ENCODE peak calls at places on chromosome 22, in eight cellular contexts. One of them, this sample, is unnamed.

GRCh38 chr22:31917227-31917921 is 27.0 kb upstream of the YWHAH start:
- DNase-seq in H54: no peak
- DNase-seq in foreskin fibroblast: no peak
- DNase-seq in EL: no peak
- DNase-seq in activated gamma-delta T cell treated with Interleukin-2 at 50 U/mL for 16 hours: no peak
- DNase-seq in globus pallidus: peak
- DNase-seq in GOT3: no peak
- DNase-seq in activated CD4-positive, alpha-beta T cell treated with anti-CD3 and anti-CD28 coated beads, Interleukin-2, amount 50 U/mL, for 48 hours: peak
- DNase-seq in this sample: no peak

GRCh38 chr22:22478450-22478849 is 30.1 kb downstream of the ZNF280B start:
- DNase-seq in H54: no peak
- DNase-seq in foreskin fibroblast: no peak
- DNase-seq in EL: no peak
- DNase-seq in activated gamma-delta T cell treated with Interleukin-2 at 50 U/mL for 16 hours: no peak
- DNase-seq in globus pallidus: no peak
- DNase-seq in GOT3: no peak
- DNase-seq in activated CD4-positive, alpha-beta T cell treated with anti-CD3 and anti-CD28 coated beads, Interleukin-2, amount 50 U/mL, for 48 hours: no peak
- DNase-seq in this sample: no peak

GRCh38 chr22:41561335-41561734 is 525 bp downstream of the CSDC2 start:
- DNase-seq in H54: no peak
- DNase-seq in foreskin fibroblast: no peak
- DNase-seq in EL: no peak
- DNase-seq in activated gamma-delta T cell treated with Interleukin-2 at 50 U/mL for 16 hours: no peak
- DNase-seq in globus pallidus: no peak
- DNase-seq in GOT3: no peak
- DNase-seq in activated CD4-positive, alpha-beta T cell treated with anti-CD3 and anti-CD28 coated beads, Interleukin-2, amount 50 U/mL, for 48 hours: no peak
- DNase-seq in this sample: no peak

GRCh38 chr22:43337385-43337784 is 5.8 kb downstream of the SCUBE1 start:
- DNase-seq in H54: no peak
- DNase-seq in foreskin fibroblast: no peak
- DNase-seq in EL: no peak
- DNase-seq in activated gamma-delta T cell treated with Interleukin-2 at 50 U/mL for 16 hours: no peak
- DNase-seq in globus pallidus: no peak
- DNase-seq in GOT3: no peak
- DNase-seq in activated CD4-positive, alpha-beta T cell treated with anti-CD3 and anti-CD28 coated beads, Interleukin-2, amount 50 U/mL, for 48 hours: no peak
- DNase-seq in this sample: no peak

GRCh38 chr22:44645083-44645482 is 56.9 kb upstream of the PRR5 start:
- DNase-seq in H54: no peak
- DNase-seq in foreskin fibroblast: no peak
- DNase-seq in EL: no peak
- DNase-seq in activated gamma-delta T cell treated with Interleukin-2 at 50 U/mL for 16 hours: no peak
- DNase-seq in globus pallidus: no peak
- DNase-seq in GOT3: no peak
- DNase-seq in activated CD4-positive, alpha-beta T cell treated with anti-CD3 and anti-CD28 coated beads, Interleukin-2, amount 50 U/mL, for 48 hours: no peak
- DNase-seq in this sample: no peak

GRCh38 chr22:23180893-23181762 is 819 bp downstream of the BCR start:
- DNase-seq in H54: no peak
- DNase-seq in foreskin fibroblast: no peak
- DNase-seq in EL: no peak
- DNase-seq in activated gamma-delta T cell treated with Interleukin-2 at 50 U/mL for 16 hours: peak
- DNase-seq in globus pallidus: no peak
- DNase-seq in GOT3: no peak
- DNase-seq in activated CD4-positive, alpha-beta T cell treated with anti-CD3 and anti-CD28 coated beads, Interleukin-2, amount 50 U/mL, for 48 hours: peak
- DNase-seq in this sample: peak

GRCh38 chr22:23068096-23068831 is 2.1 kb upstream of the GNAZ start:
- DNase-seq in H54: no peak
- DNase-seq in foreskin fibroblast: no peak
- DNase-seq in EL: no peak
- DNase-seq in activated gamma-delta T cell treated with Interleukin-2 at 50 U/mL for 16 hours: no peak
- DNase-seq in globus pallidus: no peak
- DNase-seq in GOT3: no peak
- DNase-seq in activated CD4-positive, alpha-beta T cell treated with anti-CD3 and anti-CD28 coated beads, Interleukin-2, amount 50 U/mL, for 48 hours: no peak
- DNase-seq in this sample: no peak

GRCh38 chr22:37127350-37127878 is 17.9 kb upstream of the TMPRSS6 start:
- DNase-seq in H54: no peak
- DNase-seq in foreskin fibroblast: no peak
- DNase-seq in EL: no peak
- DNase-seq in activated gamma-delta T cell treated with Interleukin-2 at 50 U/mL for 16 hours: no peak
- DNase-seq in globus pallidus: no peak
- DNase-seq in GOT3: no peak
- DNase-seq in activated CD4-positive, alpha-beta T cell treated with anti-CD3 and anti-CD28 coated beads, Interleukin-2, amount 50 U/mL, for 48 hours: no peak
- DNase-seq in this sample: no peak

GRCh38 chr22:39471421-39472141 is 14.8 kb downstream of the MGAT3 start:
- DNase-seq in H54: no peak
- DNase-seq in foreskin fibroblast: no peak
- DNase-seq in EL: peak
- DNase-seq in activated gamma-delta T cell treated with Interleukin-2 at 50 U/mL for 16 hours: no peak
- DNase-seq in globus pallidus: no peak
- DNase-seq in GOT3: no peak
- DNase-seq in activated CD4-positive, alpha-beta T cell treated with anti-CD3 and anti-CD28 coated beads, Interleukin-2, amount 50 U/mL, for 48 hours: no peak
- DNase-seq in this sample: no peak

GRCh38 chr22:50620861-50621490 is 7.0 kb downstream of the ARSA start:
- DNase-seq in H54: no peak
- DNase-seq in foreskin fibroblast: no peak
- DNase-seq in EL: no peak
- DNase-seq in activated gamma-delta T cell treated with Interleukin-2 at 50 U/mL for 16 hours: peak
- DNase-seq in globus pallidus: no peak
- DNase-seq in GOT3: no peak
- DNase-seq in activated CD4-positive, alpha-beta T cell treated with anti-CD3 and anti-CD28 coated beads, Interleukin-2, amount 50 U/mL, for 48 hours: peak
- DNase-seq in this sample: no peak

GRCh38 chr22:26725012-26725676 is 67.8 kb downstream of the MIAT start:
- DNase-seq in H54: no peak
- DNase-seq in foreskin fibroblast: peak
- DNase-seq in EL: no peak
- DNase-seq in activated gamma-delta T cell treated with Interleukin-2 at 50 U/mL for 16 hours: no peak
- DNase-seq in globus pallidus: no peak
- DNase-seq in GOT3: no peak
- DNase-seq in activated CD4-positive, alpha-beta T cell treated with anti-CD3 and anti-CD28 coated beads, Interleukin-2, amount 50 U/mL, for 48 hours: no peak
- DNase-seq in this sample: no peak

GRCh38 chr22:26170795-26171194 is 1.5 kb downstream of the SEZ6L start:
- DNase-seq in H54: no peak
- DNase-seq in foreskin fibroblast: no peak
- DNase-seq in EL: no peak
- DNase-seq in activated gamma-delta T cell treated with Interleukin-2 at 50 U/mL for 16 hours: no peak
- DNase-seq in globus pallidus: no peak
- DNase-seq in GOT3: no peak
- DNase-seq in activated CD4-positive, alpha-beta T cell treated with anti-CD3 and anti-CD28 coated beads, Interleukin-2, amount 50 U/mL, for 48 hours: no peak
- DNase-seq in this sample: no peak

GRCh38 chr22:50250555-50251471 is at the start of gene HDAC10:
- DNase-seq in H54: peak
- DNase-seq in foreskin fibroblast: peak
- DNase-seq in EL: peak
- DNase-seq in activated gamma-delta T cell treated with Interleukin-2 at 50 U/mL for 16 hours: peak
- DNase-seq in globus pallidus: no peak
- DNase-seq in GOT3: no peak
- DNase-seq in activated CD4-positive, alpha-beta T cell treated with anti-CD3 and anti-CD28 coated beads, Interleukin-2, amount 50 U/mL, for 48 hours: peak
- DNase-seq in this sample: peak

GRCh38 chr22:17724678-17725464 is 49.4 kb downstream of the BID start:
- DNase-seq in H54: no peak
- DNase-seq in foreskin fibroblast: no peak
- DNase-seq in EL: no peak
- DNase-seq in activated gamma-delta T cell treated with Interleukin-2 at 50 U/mL for 16 hours: no peak
- DNase-seq in globus pallidus: peak
- DNase-seq in GOT3: no peak
- DNase-seq in activated CD4-positive, alpha-beta T cell treated with anti-CD3 and anti-CD28 coated beads, Interleukin-2, amount 50 U/mL, for 48 hours: no peak
- DNase-seq in this sample: no peak

GRCh38 chr22:43113516-43114251 is 3.1 kb downstream of the BIK start:
- DNase-seq in H54: no peak
- DNase-seq in foreskin fibroblast: no peak
- DNase-seq in EL: no peak
- DNase-seq in activated gamma-delta T cell treated with Interleukin-2 at 50 U/mL for 16 hours: no peak
- DNase-seq in globus pallidus: no peak
- DNase-seq in GOT3: no peak
- DNase-seq in activated CD4-positive, alpha-beta T cell treated with anti-CD3 and anti-CD28 coated beads, Interleukin-2, amount 50 U/mL, for 48 hours: no peak
- DNase-seq in this sample: no peak

GRCh38 chr22:24498826-24499225 is 3.7 kb downstream of the UPB1 start:
- DNase-seq in H54: no peak
- DNase-seq in foreskin fibroblast: no peak
- DNase-seq in EL: no peak
- DNase-seq in activated gamma-delta T cell treated with Interleukin-2 at 50 U/mL for 16 hours: no peak
- DNase-seq in globus pallidus: no peak
- DNase-seq in GOT3: no peak
- DNase-seq in activated CD4-positive, alpha-beta T cell treated with anti-CD3 and anti-CD28 coated beads, Interleukin-2, amount 50 U/mL, for 48 hours: no peak
- DNase-seq in this sample: no peak

GRCh38 chr22:31960767-31961166 is 16.4 kb downstream of the YWHAH start:
- DNase-seq in H54: no peak
- DNase-seq in foreskin fibroblast: no peak
- DNase-seq in EL: no peak
- DNase-seq in activated gamma-delta T cell treated with Interleukin-2 at 50 U/mL for 16 hours: no peak
- DNase-seq in globus pallidus: no peak
- DNase-seq in GOT3: no peak
- DNase-seq in activated CD4-positive, alpha-beta T cell treated with anti-CD3 and anti-CD28 coated beads, Interleukin-2, amount 50 U/mL, for 48 hours: no peak
- DNase-seq in this sample: no peak

GRCh38 chr22:20571531-20572007 is 64.2 kb downstream of the MED15 start:
- DNase-seq in H54: no peak
- DNase-seq in foreskin fibroblast: no peak
- DNase-seq in EL: no peak
- DNase-seq in activated gamma-delta T cell treated with Interleukin-2 at 50 U/mL for 16 hours: peak
- DNase-seq in globus pallidus: no peak
- DNase-seq in GOT3: no peak
- DNase-seq in activated CD4-positive, alpha-beta T cell treated with anti-CD3 and anti-CD28 coated beads, Interleukin-2, amount 50 U/mL, for 48 hours: peak
- DNase-seq in this sample: peak

GRCh38 chr22:22423681-22424080 is 84.9 kb downstream of the ZNF280B start:
- DNase-seq in H54: no peak
- DNase-seq in foreskin fibroblast: no peak
- DNase-seq in EL: no peak
- DNase-seq in activated gamma-delta T cell treated with Interleukin-2 at 50 U/mL for 16 hours: no peak
- DNase-seq in globus pallidus: no peak
- DNase-seq in GOT3: no peak
- DNase-seq in activated CD4-positive, alpha-beta T cell treated with anti-CD3 and anti-CD28 coated beads, Interleukin-2, amount 50 U/mL, for 48 hours: no peak
- DNase-seq in this sample: no peak

GRCh38 chr22:36546932-36547331 is 18.0 kb upstream of the EIF3D start:
- DNase-seq in H54: no peak
- DNase-seq in foreskin fibroblast: peak
- DNase-seq in EL: peak
- DNase-seq in activated gamma-delta T cell treated with Interleukin-2 at 50 U/mL for 16 hours: no peak
- DNase-seq in globus pallidus: no peak
- DNase-seq in GOT3: no peak
- DNase-seq in activated CD4-positive, alpha-beta T cell treated with anti-CD3 and anti-CD28 coated beads, Interleukin-2, amount 50 U/mL, for 48 hours: no peak
- DNase-seq in this sample: no peak

GRCh38 chr22:28245579-28246224 is 326.6 kb upstream of the PITPNB start:
- DNase-seq in H54: no peak
- DNase-seq in foreskin fibroblast: no peak
- DNase-seq in EL: no peak
- DNase-seq in activated gamma-delta T cell treated with Interleukin-2 at 50 U/mL for 16 hours: no peak
- DNase-seq in globus pallidus: no peak
- DNase-seq in GOT3: no peak
- DNase-seq in activated CD4-positive, alpha-beta T cell treated with anti-CD3 and anti-CD28 coated beads, Interleukin-2, amount 50 U/mL, for 48 hours: no peak
- DNase-seq in this sample: no peak

GRCh38 chr22:19802881-19803735 is 42.5 kb downstream of the TBX1 start:
- DNase-seq in H54: no peak
- DNase-seq in foreskin fibroblast: no peak
- DNase-seq in EL: no peak
- DNase-seq in activated gamma-delta T cell treated with Interleukin-2 at 50 U/mL for 16 hours: no peak
- DNase-seq in globus pallidus: no peak
- DNase-seq in GOT3: no peak
- DNase-seq in activated CD4-positive, alpha-beta T cell treated with anti-CD3 and anti-CD28 coated beads, Interleukin-2, amount 50 U/mL, for 48 hours: no peak
- DNase-seq in this sample: no peak

GRCh38 chr22:37282385-37282677 is at the start of gene CYTH4:
- DNase-seq in H54: peak
- DNase-seq in foreskin fibroblast: no peak
- DNase-seq in EL: no peak
- DNase-seq in activated gamma-delta T cell treated with Interleukin-2 at 50 U/mL for 16 hours: peak
- DNase-seq in globus pallidus: no peak
- DNase-seq in GOT3: no peak
- DNase-seq in activated CD4-positive, alpha-beta T cell treated with anti-CD3 and anti-CD28 coated beads, Interleukin-2, amount 50 U/mL, for 48 hours: peak
- DNase-seq in this sample: peak

GRCh38 chr22:30649430-30650007 is 13.9 kb downstream of the SLC35E4 start:
- DNase-seq in H54: peak
- DNase-seq in foreskin fibroblast: peak
- DNase-seq in EL: peak
- DNase-seq in activated gamma-delta T cell treated with Interleukin-2 at 50 U/mL for 16 hours: peak
- DNase-seq in globus pallidus: no peak
- DNase-seq in GOT3: peak
- DNase-seq in activated CD4-positive, alpha-beta T cell treated with anti-CD3 and anti-CD28 coated beads, Interleukin-2, amount 50 U/mL, for 48 hours: peak
- DNase-seq in this sample: peak

GRCh38 chr22:47177334-47177815 is 414.9 kb downstream of the TBC1D22A start:
- DNase-seq in H54: no peak
- DNase-seq in foreskin fibroblast: no peak
- DNase-seq in EL: no peak
- DNase-seq in activated gamma-delta T cell treated with Interleukin-2 at 50 U/mL for 16 hours: no peak
- DNase-seq in globus pallidus: no peak
- DNase-seq in GOT3: no peak
- DNase-seq in activated CD4-positive, alpha-beta T cell treated with anti-CD3 and anti-CD28 coated beads, Interleukin-2, amount 50 U/mL, for 48 hours: no peak
- DNase-seq in this sample: no peak

GRCh38 chr22:46661221-46661851 is 41.1 kb downstream of the GRAMD4 start:
- DNase-seq in H54: peak
- DNase-seq in foreskin fibroblast: no peak
- DNase-seq in EL: peak
- DNase-seq in activated gamma-delta T cell treated with Interleukin-2 at 50 U/mL for 16 hours: no peak
- DNase-seq in globus pallidus: no peak
- DNase-seq in GOT3: no peak
- DNase-seq in activated CD4-positive, alpha-beta T cell treated with anti-CD3 and anti-CD28 coated beads, Interleukin-2, amount 50 U/mL, for 48 hours: peak
- DNase-seq in this sample: peak

GRCh38 chr22:29272624-29273023 is 4.6 kb downstream of the EWSR1 start:
- DNase-seq in H54: no peak
- DNase-seq in foreskin fibroblast: no peak
- DNase-seq in EL: no peak
- DNase-seq in activated gamma-delta T cell treated with Interleukin-2 at 50 U/mL for 16 hours: no peak
- DNase-seq in globus pallidus: no peak
- DNase-seq in GOT3: no peak
- DNase-seq in activated CD4-positive, alpha-beta T cell treated with anti-CD3 and anti-CD28 coated beads, Interleukin-2, amount 50 U/mL, for 48 hours: no peak
- DNase-seq in this sample: no peak

This sample was measured in 8988T.